ENCODE peak calls at places on chromosomes 13 and 19, in seven cellular contexts. Z is H4, S is fibroblast of the aortic adventitia, E is T-helper 1 cell, R is NCI-H446, O is tibial artery, P is T-helper 2 cell. T is an unnamed sample.

GRCh38 chr13:48158290-48158689 is 63.4 kb upstream of the MED4 start:
- DNase-seq in Z (no peak), S (no peak), E (no peak), R (peak), O (no peak), P (no peak), T (no peak)

GRCh38 chr19:4375620-4376228 is 24.6 kb downstream of the SH3GL1 start:
- DNase-seq in Z (peak), S (peak), E (no peak), R (peak), O (peak), P (no peak), T (no peak)

GRCh38 chr13:93238711-93239110 is 12.1 kb downstream of the GPC6 start:
- DNase-seq in Z (no peak), S (no peak), E (no peak), R (no peak), O (no peak), P (no peak), T (no peak)

GRCh38 chr13:37492741-37493514 is 105.6 kb downstream of the POSTN start:
- DNase-seq in Z (no peak), S (peak), E (no peak), R (peak), O (no peak), P (no peak), T (no peak)

GRCh38 chr19:41597600-41598041 is 21.7 kb downstream of the CEACAM21 start:
- DNase-seq in Z (peak), S (peak), E (peak), R (peak), O (peak), P (peak), T (peak)

GRCh38 chr13:59680429-59681024 is 483.2 kb downstream of the DIAPH3 start:
- DNase-seq in Z (peak), S (peak), E (peak), R (peak), O (no peak), P (no peak), T (no peak)

GRCh38 chr13:113584870-113585671 is 518 bp downstream of the TFDP1 start:
- DNase-seq in Z (no peak), S (no peak), E (peak), R (no peak), O (peak), P (no peak), T (no peak)

GRCh38 chr19:6394831-6395230 is 1.9 kb upstream of the GTF2F1 start:
- DNase-seq in Z (no peak), S (no peak), E (no peak), R (no peak), O (no peak), P (no peak), T (no peak)

GRCh38 chr19:49441960-49442350 is 628 bp upstream of the SLC17A7 start:
- DNase-seq in Z (no peak), S (no peak), E (no peak), R (no peak), O (no peak), P (no peak), T (no peak)

GRCh38 chr19:49690073-49690655 is 752 bp upstream of the CPT1C start:
- DNase-seq in Z (no peak), S (no peak), E (no peak), R (no peak), O (no peak), P (no peak), T (no peak)

GRCh38 chr19:51136333-51136732 is 5.8 kb upstream of the SIGLEC7 start:
- DNase-seq in Z (no peak), S (no peak), E (no peak), R (no peak), O (peak), P (no peak), T (no peak)

GRCh38 chr13:28611021-28611420 is 47.9 kb upstream of the POMP start:
- DNase-seq in Z (no peak), S (no peak), E (peak), R (no peak), O (no peak), P (no peak), T (no peak)

GRCh38 chr19:55486971-55487883 is 1.0 kb upstream of the SSC5D start:
- DNase-seq in Z (peak), S (peak), E (no peak), R (peak), O (peak), P (no peak), T (no peak)

GRCh38 chr19:35419046-35419445 is 29.0 kb upstream of the FFAR2 start:
- DNase-seq in Z (no peak), S (no peak), E (no peak), R (no peak), O (no peak), P (no peak), T (no peak)

GRCh38 chr13:99661791-99662190 is 160.5 kb downstream of the TM9SF2 start:
- DNase-seq in Z (no peak), S (no peak), E (no peak), R (peak), O (no peak), P (no peak), T (no peak)

GRCh38 chr13:107211073-107211472 is 643.1 kb upstream of the ARGLU1 start:
- DNase-seq in Z (peak), S (peak), E (peak), R (peak), O (peak), P (no peak), T (no peak)

GRCh38 chr13:47215741-47216140 is 318.9 kb upstream of the HTR2A start:
- DNase-seq in Z (peak), S (peak), E (no peak), R (no peak), O (no peak), P (no peak), T (no peak)

GRCh38 chr13:47672982-47673670 is 327.9 kb downstream of the SUCLA2 start:
- DNase-seq in Z (peak), S (peak), E (no peak), R (no peak), O (no peak), P (no peak), T (no peak)

GRCh38 chr19:3403489-3404323 is 37.3 kb downstream of the NFIC start:
- DNase-seq in Z (peak), S (peak), E (no peak), R (peak), O (peak), P (no peak), T (no peak)

GRCh38 chr19:47339196-47339880 is 7.4 kb downstream of the C5AR2 start:
- DNase-seq in Z (no peak), S (no peak), E (no peak), R (no peak), O (no peak), P (no peak), T (no peak)

GRCh38 chr13:106052200-106052767 is 483.2 kb downstream of the EFNB2 start:
- DNase-seq in Z (no peak), S (no peak), E (no peak), R (no peak), O (no peak), P (no peak), T (no peak)

GRCh38 chr13:30810261-30810701 is 74.9 kb downstream of the ALOX5AP start:
- DNase-seq in Z (no peak), S (no peak), E (no peak), R (no peak), O (no peak), P (no peak), T (no peak)

GRCh38 chr13:102141625-102142472 is 260.0 kb downstream of the FGF14 start:
- DNase-seq in Z (no peak), S (peak), E (no peak), R (peak), O (no peak), P (no peak), T (no peak)

GRCh38 chr19:1872807-1873523 is 9.6 kb upstream of the KLF16 start:
- DNase-seq in Z (no peak), S (no peak), E (no peak), R (no peak), O (no peak), P (no peak), T (no peak)

GRCh38 chr13:50224534-50224933 is 209.3 kb downstream of the KCNRG start:
- DNase-seq in Z (no peak), S (no peak), E (peak), R (no peak), O (no peak), P (no peak), T (no peak)

GRCh38 chr19:36775768-36776167 is 3.2 kb upstream of the ZNF850 start:
- DNase-seq in Z (no peak), S (no peak), E (no peak), R (no peak), O (no peak), P (no peak), T (no peak)

GRCh38 chr13:36054041-36054440 is 77.1 kb downstream of the DCLK1 start:
- DNase-seq in Z (no peak), S (no peak), E (no peak), R (no peak), O (no peak), P (no peak), T (no peak)

GRCh38 chr13:113028336-113029060 is 59.5 kb downstream of the MCF2L start:
- DNase-seq in Z (no peak), S (no peak), E (no peak), R (no peak), O (no peak), P (no peak), T (no peak)

GRCh38 chr19:6890938-6891337 is 3.6 kb downstream of the ADGRE1 start:
- DNase-seq in Z (no peak), S (no peak), E (peak), R (no peak), O (no peak), P (no peak), T (no peak)

GRCh38 chr13:98509271-98510155 is 67.4 kb downstream of the STK24 start:
- DNase-seq in Z (peak), S (peak), E (peak), R (no peak), O (peak), P (no peak), T (no peak)

GRCh38 chr13:98451676-98452105 is 125.2 kb downstream of the STK24 start:
- DNase-seq in Z (no peak), S (peak), E (no peak), R (peak), O (peak), P (no peak), T (no peak)

GRCh38 chr19:682678-683320 is 6.6 kb downstream of the FSTL3 start:
- DNase-seq in Z (no peak), S (no peak), E (no peak), R (no peak), O (no peak), P (no peak), T (no peak)

GRCh38 chr19:33282036-33282686 is 20.2 kb downstream of the CEBPA start:
- DNase-seq in Z (no peak), S (no peak), E (no peak), R (no peak), O (no peak), P (no peak), T (no peak)